ENCODE peak calls at places on chromosomes 3 and 15, in nine cellular contexts. C is C1 segment of cervical spinal cord; G is Jurkat, Clone E6-1; U is activated CD4-positive, alpha-beta memory T cell treated with anti-CD3 and anti-CD28 coated beads for 36 hours; F is left colon; O is nucleus accumbens; N is RPMI8226; V is thoracic aorta; R is amygdala. X is an unnamed sample.

GRCh38 chr3:122246214-122246613 is 62.7 kb downstream of the CASR start:
- DNase-seq in U (no peak), F (no peak), O (no peak), R (no peak), G (no peak), C (no peak), N (no peak), V (no peak), X (no peak)

GRCh38 chr3:39869890-39870289 is 60.5 kb downstream of the MYRIP start:
- DNase-seq in C (no peak), R (no peak), G (no peak), V (no peak), O (no peak), U (no peak), F (no peak), N (no peak), X (no peak)

GRCh38 chr3:10666621-10667020 is 149.4 kb upstream of the SLC6A11 start:
- DNase-seq in G (no peak), C (no peak), R (peak), F (peak), V (no peak), N (peak), U (peak), O (peak), X (peak)

GRCh38 chr3:66172394-66172793 is 48.4 kb upstream of the SLC25A26 start:
- DNase-seq in R (no peak), C (no peak), O (no peak), N (no peak), U (no peak), G (no peak), V (no peak), F (no peak), X (no peak)

GRCh38 chr3:76131396-76132153 is 346.2 kb upstream of the ZNF717 start:
- DNase-seq in N (no peak), G (no peak), V (no peak), O (no peak), C (no peak), F (no peak), U (no peak), R (no peak), X (no peak)

GRCh38 chr15:73602444-73602843 is 30.7 kb downstream of the NPTN start:
- DNase-seq in R (no peak), V (no peak), G (peak), O (no peak), N (no peak), F (no peak), C (no peak), U (no peak), X (peak)

GRCh38 chr15:77568960-77569646 is 63.6 kb downstream of the LINGO1 start:
- DNase-seq in V (no peak), R (no peak), F (no peak), N (no peak), C (no peak), O (no peak), U (no peak), G (no peak), X (peak)

GRCh38 chr3:187678869-187679268 is 8.7 kb upstream of the SST start:
- DNase-seq in G (peak), V (no peak), O (peak), U (peak), N (peak), F (no peak), C (no peak), R (no peak), X (peak)

GRCh38 chr3:115713247-115713646 is 89.9 kb downstream of the GAP43 start:
- DNase-seq in F (no peak), V (no peak), U (no peak), N (no peak), O (peak), C (peak), R (peak), G (no peak), X (no peak)

GRCh38 chr3:139173372-139174108 is 128.8 kb upstream of the PRR23C start:
- DNase-seq in U (no peak), N (peak), R (peak), V (no peak), G (no peak), F (no peak), C (peak), O (no peak), X (no peak)

GRCh38 chr15:96692826-96693225 is 362.3 kb downstream of the NR2F2 start:
- DNase-seq in O (no peak), R (no peak), C (no peak), N (no peak), G (no peak), U (no peak), V (no peak), F (no peak), X (no peak)

GRCh38 chr15:31031471-31032064 is 40.1 kb upstream of the MTMR10 start:
- DNase-seq in F (no peak), V (no peak), R (no peak), C (no peak), U (no peak), N (peak), G (no peak), O (no peak), X (no peak)

GRCh38 chr3:10373686-10374261 is 52.9 kb upstream of the SEC13 start:
- DNase-seq in N (no peak), O (no peak), U (no peak), V (no peak), F (no peak), C (no peak), R (no peak), G (no peak), X (peak)

GRCh38 chr15:38868326-38869114 is 303.9 kb upstream of the RASGRP1 start:
- DNase-seq in R (no peak), V (peak), O (no peak), G (no peak), C (no peak), F (peak), U (no peak), N (no peak), X (no peak)

GRCh38 chr15:60299452-60300047 is 98.2 kb downstream of the ANXA2 start:
- DNase-seq in U (no peak), O (peak), N (peak), R (peak), V (no peak), G (no peak), C (peak), F (peak), X (no peak)

GRCh38 chr3:105559856-105560255 is 193.1 kb downstream of the ALCAM start:
- DNase-seq in U (no peak), C (no peak), G (no peak), O (no peak), V (no peak), R (no peak), F (no peak), N (no peak), X (no peak)

GRCh38 chr3:181264491-181264890 is 275.0 kb upstream of the DNAJC19 start:
- DNase-seq in V (no peak), R (no peak), G (no peak), N (no peak), U (no peak), F (no peak), C (no peak), O (no peak), X (no peak)

GRCh38 chr3:109806929-109807328 is 469.6 kb upstream of the DPPA4 start:
- DNase-seq in O (no peak), R (no peak), C (no peak), U (peak), G (peak), N (no peak), V (no peak), F (no peak), X (peak)

GRCh38 chr3:7144696-7145308 is 283.9 kb downstream of the GRM7 start:
- DNase-seq in G (peak), V (no peak), N (peak), R (no peak), U (no peak), F (no peak), C (no peak), O (no peak), X (peak)

GRCh38 chr3:105868450-105868744 is 415 bp downstream of the CBLB start:
- DNase-seq in G (no peak), C (no peak), V (peak), N (no peak), U (peak), F (peak), R (no peak), O (peak), X (peak)

GRCh38 chr3:42655980-42656679 is 2.6 kb downstream of the ZBTB47 start:
- DNase-seq in U (no peak), O (peak), F (no peak), C (peak), G (no peak), N (no peak), V (no peak), R (no peak), X (no peak)

GRCh38 chr15:63699391-63699790 is 102.2 kb downstream of the FBXL22 start:
- DNase-seq in G (no peak), V (no peak), O (no peak), F (no peak), C (no peak), U (no peak), R (no peak), N (no peak), X (no peak)

GRCh38 chr3:42300013-42300412 is 34.0 kb upstream of the CCK start:
- DNase-seq in V (no peak), F (no peak), O (no peak), R (no peak), C (no peak), N (peak), U (peak), G (peak), X (peak)

GRCh38 chr3:64109438-64109837 is 86.1 kb upstream of the PSMD6 start:
- DNase-seq in C (peak), N (no peak), O (peak), U (no peak), V (no peak), R (peak), F (peak), G (no peak), X (no peak)

GRCh38 chr3:3772338-3772737 is 26.9 kb upstream of the LRRN1 start:
- DNase-seq in O (no peak), F (no peak), U (no peak), N (no peak), C (no peak), R (no peak), G (no peak), V (no peak), X (no peak)

GRCh38 chr3:87260270-87260669 is 16.1 kb downstream of the POU1F1 start:
- DNase-seq in G (peak), U (peak), N (peak), R (no peak), C (no peak), F (no peak), O (no peak), V (no peak), X (peak)

GRCh38 chr3:8505621-8506020 is 4.0 kb downstream of the LMCD1 start:
- DNase-seq in C (no peak), O (no peak), F (peak), N (no peak), U (no peak), V (no peak), R (no peak), G (no peak), X (no peak)

GRCh38 chr15:89452330-89452836 is 44.0 kb downstream of the RHCG start:
- DNase-seq in G (no peak), C (no peak), N (peak), U (no peak), F (no peak), R (no peak), V (no peak), O (no peak), X (peak)

GRCh38 chr15:69792823-69793222 is 304.9 kb downstream of the TLE3 start:
- DNase-seq in O (no peak), R (no peak), G (no peak), F (no peak), N (no peak), C (no peak), U (no peak), V (no peak), X (no peak)

GRCh38 chr3:133547432-133548041 is 25.9 kb upstream of the CDV3 start:
- DNase-seq in V (no peak), N (peak), R (no peak), U (no peak), O (no peak), F (peak), G (no peak), C (no peak), X (no peak)

GRCh38 chr15:42456971-42457370 is 34.0 kb downstream of the ZNF106 start:
- DNase-seq in C (no peak), F (no peak), R (no peak), N (no peak), O (no peak), G (no peak), U (no peak), V (no peak), X (peak)

GRCh38 chr3:132953683-132954082 is 84.5 kb upstream of the TMEM108 start:
- DNase-seq in O (no peak), U (no peak), F (no peak), C (no peak), V (no peak), R (no peak), N (no peak), G (no peak), X (no peak)

GRCh38 chr3:193391902-193392301 is 13.3 kb upstream of the ATP13A5 start:
- DNase-seq in O (no peak), U (no peak), C (no peak), G (no peak), N (no peak), V (no peak), F (no peak), R (no peak), X (no peak)

GRCh38 chr15:33296856-33297255 is 13.9 kb upstream of the RYR3 start:
- DNase-seq in V (no peak), O (no peak), U (no peak), R (no peak), F (no peak), C (no peak), N (no peak), G (no peak), X (no peak)

GRCh38 chr3:34075975-34076374 is 277.5 kb downstream of the PDCD6IP start:
- DNase-seq in N (no peak), R (no peak), F (no peak), V (no peak), U (no peak), C (no peak), G (no peak), O (no peak), X (no peak)

GRCh38 chr15:52306270-52306669 is 10.7 kb upstream of the MYO5C start:
- DNase-seq in N (no peak), C (no peak), R (no peak), U (no peak), G (no peak), F (no peak), V (no peak), O (no peak), X (no peak)

GRCh38 chr3:11716576-11717250 is 73.0 kb upstream of the VGLL4 start:
- DNase-seq in R (no peak), V (no peak), U (no peak), G (no peak), C (no peak), O (no peak), N (no peak), F (no peak), X (peak)

GRCh38 chr15:71768184-71768583 is 42.2 kb upstream of the NR2E3 start:
- DNase-seq in O (no peak), C (no peak), U (no peak), G (no peak), V (no peak), N (no peak), R (no peak), F (no peak), X (no peak)

GRCh38 chr3:129025108-129025507 is 24.0 kb downstream of the EFCC1 start:
- DNase-seq in N (no peak), G (no peak), U (no peak), R (no peak), O (no peak), C (no peak), F (no peak), V (no peak), X (no peak)